ENCODE peak calls at places on chromosomes 5 and 9, in seven cellular contexts. One of them, this sample, is unnamed.
A peak's percentile ranks its signal among the peaks of the same experiment; 100 is the strongest.

GRCh38 chr9:14400658-14400995 is 86.7 kb upstream of the NFIB start:
- DNase-seq in spleen: no peak
- DNase-seq in suprapubic skin: peak; percentile 79
- DNase-seq in mammary epithelial cell: peak; percentile 77
- DNase-seq in uterus: peak; percentile 61
- DNase-seq in CD8-positive, alpha-beta memory T cell: no peak
- DNase-seq in A549: peak; percentile 67
- DNase-seq in this sample: no peak

GRCh38 chr5:71887680-71888079 is 168.6 kb downstream of the CARTPT start:
- DNase-seq in uterus: no peak
- DNase-seq in A549: peak; percentile 87
- DNase-seq in mammary epithelial cell: peak; percentile 76
- DNase-seq in suprapubic skin: no peak
- DNase-seq in spleen: no peak
- DNase-seq in CD8-positive, alpha-beta memory T cell: no peak
- DNase-seq in this sample: no peak

GRCh38 chr9:134036130-134036529 is 10.8 kb downstream of the BRD3OS start:
- DNase-seq in uterus: no peak
- DNase-seq in A549: no peak
- DNase-seq in CD8-positive, alpha-beta memory T cell: no peak
- DNase-seq in mammary epithelial cell: no peak
- DNase-seq in spleen: no peak
- DNase-seq in suprapubic skin: no peak
- DNase-seq in this sample: no peak

GRCh38 chr5:113115061-113115460 is 138.5 kb downstream of the DCP2 start:
- DNase-seq in suprapubic skin: no peak
- DNase-seq in A549: no peak
- DNase-seq in CD8-positive, alpha-beta memory T cell: no peak
- DNase-seq in mammary epithelial cell: no peak
- DNase-seq in uterus: no peak
- DNase-seq in spleen: no peak
- DNase-seq in this sample: no peak

GRCh38 chr5:147093138-147093537 is 141.7 kb upstream of the STK32A start:
- DNase-seq in uterus: no peak
- DNase-seq in A549: no peak
- DNase-seq in spleen: no peak
- DNase-seq in CD8-positive, alpha-beta memory T cell: no peak
- DNase-seq in mammary epithelial cell: peak; percentile 36
- DNase-seq in suprapubic skin: no peak
- DNase-seq in this sample: no peak

GRCh38 chr9:134606951-134607733 is 34.5 kb upstream of the COL5A1 start:
- DNase-seq in CD8-positive, alpha-beta memory T cell: no peak
- DNase-seq in uterus: peak; percentile 18
- DNase-seq in mammary epithelial cell: no peak
- DNase-seq in suprapubic skin: no peak
- DNase-seq in spleen: peak; percentile 38
- DNase-seq in A549: no peak
- DNase-seq in this sample: peak; percentile 54

GRCh38 chr9:131554088-131554864 is 9.0 kb downstream of the PRRT1B start:
- DNase-seq in uterus: no peak
- DNase-seq in mammary epithelial cell: no peak
- DNase-seq in A549: no peak
- DNase-seq in CD8-positive, alpha-beta memory T cell: no peak
- DNase-seq in suprapubic skin: no peak
- DNase-seq in spleen: no peak
- DNase-seq in this sample: no peak

GRCh38 chr5:116142495-116142894 is 57.7 kb downstream of the COMMD10 start:
- DNase-seq in A549: no peak
- DNase-seq in mammary epithelial cell: no peak
- DNase-seq in CD8-positive, alpha-beta memory T cell: no peak
- DNase-seq in suprapubic skin: no peak
- DNase-seq in spleen: no peak
- DNase-seq in uterus: no peak
- DNase-seq in this sample: no peak

GRCh38 chr9:4820172-4820571 is 27.4 kb downstream of the RCL1 start:
- DNase-seq in mammary epithelial cell: no peak
- DNase-seq in spleen: no peak
- DNase-seq in CD8-positive, alpha-beta memory T cell: no peak
- DNase-seq in A549: no peak
- DNase-seq in uterus: no peak
- DNase-seq in suprapubic skin: no peak
- DNase-seq in this sample: no peak

GRCh38 chr5:6903934-6904333 is 190.7 kb downstream of the TENT4A start:
- DNase-seq in mammary epithelial cell: no peak
- DNase-seq in spleen: no peak
- DNase-seq in uterus: no peak
- DNase-seq in CD8-positive, alpha-beta memory T cell: no peak
- DNase-seq in suprapubic skin: no peak
- DNase-seq in A549: no peak
- DNase-seq in this sample: no peak

GRCh38 chr5:141182248-141182647 is at the start of gene PCDHB16:
- DNase-seq in CD8-positive, alpha-beta memory T cell: no peak
- DNase-seq in spleen: no peak
- DNase-seq in uterus: peak; percentile 39
- DNase-seq in mammary epithelial cell: peak; percentile 3
- DNase-seq in A549: peak; percentile 24
- DNase-seq in suprapubic skin: no peak
- DNase-seq in this sample: peak; percentile 68

GRCh38 chr9:130189840-130190239 is 17.6 kb downstream of the NCS1 start:
- DNase-seq in mammary epithelial cell: no peak
- DNase-seq in suprapubic skin: no peak
- DNase-seq in A549: no peak
- DNase-seq in uterus: no peak
- DNase-seq in CD8-positive, alpha-beta memory T cell: no peak
- DNase-seq in spleen: no peak
- DNase-seq in this sample: no peak

GRCh38 chr9:71036501-71036900 is 84.9 kb downstream of the TRPM3 start:
- DNase-seq in CD8-positive, alpha-beta memory T cell: no peak
- DNase-seq in suprapubic skin: no peak
- DNase-seq in spleen: no peak
- DNase-seq in uterus: no peak
- DNase-seq in mammary epithelial cell: peak; percentile 18
- DNase-seq in A549: no peak
- DNase-seq in this sample: no peak

GRCh38 chr9:78954286-78954685 is 617.5 kb upstream of the TLE4 start:
- DNase-seq in suprapubic skin: no peak
- DNase-seq in A549: peak; percentile 19
- DNase-seq in uterus: no peak
- DNase-seq in CD8-positive, alpha-beta memory T cell: no peak
- DNase-seq in mammary epithelial cell: no peak
- DNase-seq in spleen: no peak
- DNase-seq in this sample: no peak

GRCh38 chr9:133276923-133277322 is 1.9 kb upstream of the ABO start:
- DNase-seq in mammary epithelial cell: no peak
- DNase-seq in CD8-positive, alpha-beta memory T cell: no peak
- DNase-seq in suprapubic skin: peak; percentile 60
- DNase-seq in A549: no peak
- DNase-seq in spleen: no peak
- DNase-seq in uterus: no peak
- DNase-seq in this sample: no peak

GRCh38 chr9:79652598-79652997 is 80.8 kb downstream of the TLE4 start:
- DNase-seq in uterus: no peak
- DNase-seq in spleen: no peak
- DNase-seq in A549: no peak
- DNase-seq in CD8-positive, alpha-beta memory T cell: no peak
- DNase-seq in suprapubic skin: no peak
- DNase-seq in mammary epithelial cell: no peak
- DNase-seq in this sample: no peak

GRCh38 chr5:1100652-1101574 is 10.9 kb downstream of the SLC12A7 start:
- DNase-seq in CD8-positive, alpha-beta memory T cell: no peak
- DNase-seq in mammary epithelial cell: no peak
- DNase-seq in uterus: no peak
- DNase-seq in suprapubic skin: no peak
- DNase-seq in A549: no peak
- DNase-seq in spleen: no peak
- DNase-seq in this sample: no peak

GRCh38 chr5:53249529-53249928 is 140.0 kb upstream of the MOCS2 start:
- DNase-seq in CD8-positive, alpha-beta memory T cell: no peak
- DNase-seq in uterus: no peak
- DNase-seq in spleen: no peak
- DNase-seq in mammary epithelial cell: peak; percentile 87
- DNase-seq in A549: peak; percentile 70
- DNase-seq in suprapubic skin: no peak
- DNase-seq in this sample: peak; percentile 78

DNA sequence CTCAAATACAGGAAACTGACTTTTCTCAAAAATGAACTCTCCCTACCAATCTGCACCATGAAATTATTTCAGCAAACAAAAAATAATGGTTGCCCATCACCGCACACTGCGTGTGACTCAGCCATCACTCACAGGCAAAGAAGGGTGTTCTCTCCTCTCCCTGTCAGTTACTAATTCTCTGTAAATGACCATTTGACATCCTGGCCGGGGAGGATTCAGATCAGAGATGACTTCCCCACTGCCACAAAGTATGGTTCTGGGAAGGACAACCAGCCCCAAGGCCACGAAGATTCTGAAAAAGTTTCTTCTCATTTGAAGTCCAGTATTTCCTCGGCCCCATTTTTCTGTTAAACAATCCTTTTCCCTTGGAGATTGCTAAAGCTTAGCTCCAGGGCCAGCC is 199.4 kb downstream of the AUH start:
- DNase-seq in spleen: no peak
- DNase-seq in CD8-positive, alpha-beta memory T cell: no peak
- DNase-seq in mammary epithelial cell: peak; percentile 68
- DNase-seq in suprapubic skin: no peak
- DNase-seq in A549: no peak
- DNase-seq in uterus: no peak
- DNase-seq in this sample: peak; percentile 53
- H3K4me3 ChIP-seq in spleen: peak overlapping the region; percentile 60
- H3K4me3 ChIP-seq in CD8-positive, alpha-beta memory T cell: peak overlapping the region; percentile 0
- H3K4me3 ChIP-seq in mammary epithelial cell: no peak overlapping the region
- H3K4me3 ChIP-seq in suprapubic skin: no peak overlapping the region
- H3K4me3 ChIP-seq in A549: no peak overlapping the region
- H3K4me3 ChIP-seq in uterus: no peak overlapping the region
- H3K4me3 ChIP-seq in this sample: no peak overlapping the region

DNA sequence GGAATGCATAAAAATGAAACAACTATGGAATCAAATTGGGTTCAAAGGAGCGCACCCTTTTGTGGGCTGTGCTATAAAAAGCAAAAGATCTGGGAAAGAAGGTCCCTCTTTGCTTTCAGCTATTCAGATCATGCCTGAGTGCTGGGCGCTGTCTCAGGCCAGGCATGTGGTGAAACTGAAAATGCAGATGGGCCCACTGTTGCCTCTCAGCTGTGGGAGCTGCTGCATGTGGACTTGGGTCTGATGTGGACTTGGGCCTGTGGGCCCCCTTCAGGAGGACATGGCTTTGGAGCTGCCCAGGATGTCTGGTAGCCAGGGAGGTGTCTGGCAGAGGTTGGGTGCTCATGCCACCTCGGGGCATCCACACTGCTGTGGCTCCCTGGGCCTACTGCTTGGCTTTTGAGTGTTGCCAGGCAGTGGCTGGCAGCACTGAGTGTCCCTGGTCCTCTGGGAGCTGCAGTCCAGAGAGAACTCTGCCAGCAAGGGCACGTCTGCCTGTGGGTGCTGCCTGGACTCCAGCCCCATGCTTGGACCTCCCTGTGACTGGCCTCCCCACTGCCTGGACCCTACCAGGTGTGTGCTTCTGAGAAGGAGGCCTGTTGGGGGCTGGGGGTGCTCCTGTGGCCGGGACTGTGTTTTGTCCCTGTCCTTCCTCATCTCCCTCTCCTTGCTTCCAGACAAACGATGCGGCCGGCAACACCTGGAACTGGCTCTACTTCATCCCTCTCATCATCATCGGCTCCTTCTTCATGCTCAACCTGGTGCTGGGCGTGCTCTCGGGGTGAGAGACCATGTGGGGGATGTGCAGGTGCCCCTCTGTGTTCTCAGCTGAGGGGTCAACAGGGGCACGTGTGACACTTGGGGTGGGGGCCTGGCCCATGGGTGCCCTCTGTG is 74.3 kb downstream of the CACNA1B start:
- DNase-seq in CD8-positive, alpha-beta memory T cell: no peak
- DNase-seq in mammary epithelial cell: no peak
- DNase-seq in suprapubic skin: no peak
- DNase-seq in A549: no peak
- DNase-seq in uterus: no peak
- DNase-seq in spleen: no peak
- DNase-seq in this sample: no peak
- H3K27ac ChIP-seq in CD8-positive, alpha-beta memory T cell: no peak overlapping the region
- H3K27ac ChIP-seq in mammary epithelial cell: no peak overlapping the region
- H3K27ac ChIP-seq in suprapubic skin: no peak overlapping the region
- H3K27ac ChIP-seq in A549: no peak overlapping the region
- H3K27ac ChIP-seq in uterus: no peak overlapping the region
- H3K27ac ChIP-seq in spleen: no peak overlapping the region
- H3K27ac ChIP-seq in this sample: no peak overlapping the region

GRCh38 chr9:95023217-95024003 is 294.1 kb downstream of the FANCC start:
- DNase-seq in mammary epithelial cell: peak; percentile 89
- DNase-seq in spleen: no peak
- DNase-seq in uterus: no peak
- DNase-seq in A549: peak; percentile 80
- DNase-seq in suprapubic skin: no peak
- DNase-seq in CD8-positive, alpha-beta memory T cell: no peak
- DNase-seq in this sample: peak; percentile 81
- H3K4me3 ChIP-seq in mammary epithelial cell: no peak overlapping the region
- H3K4me3 ChIP-seq in spleen: no peak overlapping the region
- H3K4me3 ChIP-seq in uterus: peak overlapping the region; percentile 10
- H3K4me3 ChIP-seq in A549: peak overlapping the region; percentile 20
- H3K4me3 ChIP-seq in suprapubic skin: no peak overlapping the region
- H3K4me3 ChIP-seq in CD8-positive, alpha-beta memory T cell: no peak overlapping the region
- H3K4me3 ChIP-seq in this sample: peak overlapping the region; percentile 11

DNA sequence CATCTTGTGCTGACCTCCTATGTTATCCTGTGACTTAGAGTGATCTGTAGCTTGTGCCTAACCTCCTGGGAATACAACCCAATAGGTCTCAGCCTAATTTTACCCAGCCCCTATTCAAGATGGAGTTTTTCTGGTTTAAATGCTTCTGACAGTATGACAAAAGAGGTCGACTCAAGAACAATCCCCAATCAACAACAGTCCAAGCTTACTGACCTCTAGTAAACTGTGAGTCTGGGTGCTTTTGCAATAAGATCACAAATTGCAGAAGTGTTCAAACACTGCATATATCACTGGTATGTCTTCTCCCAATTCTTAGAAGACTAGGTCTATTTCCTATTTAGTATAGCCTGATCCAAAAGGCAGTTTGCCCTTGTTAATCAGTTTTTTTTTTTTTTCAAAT is 323.5 kb upstream of the PTGER4 start:
- DNase-seq in suprapubic skin: no peak
- DNase-seq in A549: no peak
- DNase-seq in CD8-positive, alpha-beta memory T cell: no peak
- DNase-seq in uterus: no peak
- DNase-seq in spleen: no peak
- DNase-seq in mammary epithelial cell: no peak
- DNase-seq in this sample: no peak
- H3K27ac ChIP-seq in suprapubic skin: no peak overlapping the region
- H3K27ac ChIP-seq in A549: no peak overlapping the region
- H3K27ac ChIP-seq in CD8-positive, alpha-beta memory T cell: no peak overlapping the region
- H3K27ac ChIP-seq in uterus: no peak overlapping the region
- H3K27ac ChIP-seq in spleen: no peak overlapping the region
- H3K27ac ChIP-seq in mammary epithelial cell: no peak overlapping the region
- H3K27ac ChIP-seq in this sample: no peak overlapping the region

This sample was measured in ascending aorta.